ENCODE peak calls at places on chromosomes 7 and 10, in four cellular contexts. One of them, this sample, is unnamed. For H3K36me3, the result is how much of the 10 kb centered on the place peaks cover.

GRCh38 chr7:81501220-81501619 is 268.6 kb downstream of the HGF start:
- DNase-seq in uterus: no peak
- DNase-seq in psoas muscle: no peak
- DNase-seq in spleen: no peak
- DNase-seq in this sample: no peak

GRCh38 chr7:111561659-111561908 is 708 bp downstream of the IMMP2L start:
- DNase-seq in uterus: no peak
- DNase-seq in psoas muscle: no peak
- DNase-seq in spleen: no peak
- DNase-seq in this sample: no peak

GRCh38 chr10:86178401-86179142 is 188.0 kb downstream of the GRID1 start:
- DNase-seq in uterus: no peak
- DNase-seq in psoas muscle: no peak
- DNase-seq in spleen: peak
- DNase-seq in this sample: no peak

GRCh38 chr10:14971867-14972448 is 12.8 kb downstream of the MEIG1 start:
- DNase-seq in uterus: no peak
- DNase-seq in psoas muscle: peak
- DNase-seq in spleen: no peak
- DNase-seq in this sample: no peak

GRCh38 chr10:79142522-79143309 is 74.0 kb downstream of the ZMIZ1 start:
- DNase-seq in uterus: no peak
- DNase-seq in psoas muscle: no peak
- DNase-seq in spleen: peak
- DNase-seq in this sample: no peak

GRCh38 chr7:4131043-4131442 is 551.1 kb upstream of the FOXK1 start:
- DNase-seq in uterus: no peak
- DNase-seq in psoas muscle: no peak
- DNase-seq in spleen: peak
- DNase-seq in this sample: no peak

GRCh38 chr7:30082686-30083085 is 52.1 kb upstream of the MTURN start:
- DNase-seq in uterus: no peak
- DNase-seq in psoas muscle: no peak
- DNase-seq in spleen: no peak
- DNase-seq in this sample: no peak

GRCh38 chr10:73886625-73887024 is 12.3 kb upstream of the CAMK2G start:
- DNase-seq in uterus: no peak
- DNase-seq in psoas muscle: no peak
- DNase-seq in spleen: no peak
- DNase-seq in this sample: no peak

GRCh38 chr10:31004611-31005193 is 27.0 kb downstream of the ZNF438 start:
- DNase-seq in uterus: no peak
- DNase-seq in psoas muscle: no peak
- DNase-seq in spleen: no peak
- DNase-seq in this sample: peak

GRCh38 chr7:142380064-142380463 is 122.2 kb upstream of the PRSS58 start:
- DNase-seq in uterus: no peak
- DNase-seq in psoas muscle: no peak
- DNase-seq in spleen: no peak
- DNase-seq in this sample: no peak

GRCh38 chr10:114815751-114816150 is 5.8 kb upstream of the FHIP2A start:
- DNase-seq in uterus: no peak
- DNase-seq in psoas muscle: no peak
- DNase-seq in spleen: no peak
- DNase-seq in this sample: no peak

GRCh38 chr7:48096273-48096672 is 7.2 kb downstream of the UPP1 start:
- DNase-seq in uterus: no peak
- DNase-seq in psoas muscle: no peak
- DNase-seq in spleen: peak
- DNase-seq in this sample: no peak

GRCh38 chr10:103780242-103781149 is 74.9 kb downstream of the SH3PXD2A start:
- DNase-seq in uterus: no peak
- DNase-seq in psoas muscle: no peak
- DNase-seq in spleen: no peak
- DNase-seq in this sample: no peak

GRCh38 chr10:26798298-26798697 is 62.5 kb downstream of the ABI1 start:
- DNase-seq in uterus: no peak
- DNase-seq in psoas muscle: no peak
- DNase-seq in spleen: no peak
- DNase-seq in this sample: no peak

DNA sequence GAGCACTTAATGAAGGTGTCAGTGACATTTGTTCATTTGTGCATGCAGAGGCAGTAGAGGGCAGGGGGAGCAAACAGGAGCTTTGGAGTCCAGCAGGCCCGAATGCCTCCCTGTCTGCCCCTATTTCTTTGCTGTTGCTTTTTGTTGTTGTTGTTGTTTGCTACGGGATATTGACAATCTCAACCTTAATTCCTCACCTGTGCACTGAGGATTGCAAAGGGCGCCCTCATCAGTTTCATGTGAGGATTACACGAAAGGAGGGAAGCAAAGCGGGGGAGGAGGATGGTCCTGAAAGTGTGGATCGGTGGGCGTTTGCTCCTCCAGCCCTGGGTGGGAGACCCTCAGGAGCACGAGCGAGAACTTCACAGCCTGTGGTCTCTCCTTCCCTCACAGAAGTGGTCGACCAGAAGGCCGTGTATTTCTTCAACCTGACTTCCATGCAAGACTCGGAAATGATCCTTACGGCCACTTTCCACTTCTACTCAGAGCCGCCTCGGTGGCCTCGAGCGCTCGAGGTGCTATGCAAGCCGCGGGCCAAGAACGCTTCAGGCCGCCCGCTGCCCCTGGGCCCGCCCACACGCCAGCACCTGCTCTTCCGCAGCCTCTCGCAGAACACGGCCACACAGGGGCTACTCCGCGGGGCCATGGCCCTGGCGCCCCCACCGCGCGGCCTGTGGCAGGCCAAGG is 9.5 kb downstream of the GDF10 start:
- DNase-seq in uterus: no peak
- DNase-seq in psoas muscle: no peak
- DNase-seq in spleen: no peak
- DNase-seq in this sample: no peak
- TF ChIP-seq CTCF in uterus: no peak
- TF ChIP-seq CTCF in psoas muscle: no peak
- TF ChIP-seq CTCF in spleen: no peak
- TF ChIP-seq CTCF in this sample: peak

DNA sequence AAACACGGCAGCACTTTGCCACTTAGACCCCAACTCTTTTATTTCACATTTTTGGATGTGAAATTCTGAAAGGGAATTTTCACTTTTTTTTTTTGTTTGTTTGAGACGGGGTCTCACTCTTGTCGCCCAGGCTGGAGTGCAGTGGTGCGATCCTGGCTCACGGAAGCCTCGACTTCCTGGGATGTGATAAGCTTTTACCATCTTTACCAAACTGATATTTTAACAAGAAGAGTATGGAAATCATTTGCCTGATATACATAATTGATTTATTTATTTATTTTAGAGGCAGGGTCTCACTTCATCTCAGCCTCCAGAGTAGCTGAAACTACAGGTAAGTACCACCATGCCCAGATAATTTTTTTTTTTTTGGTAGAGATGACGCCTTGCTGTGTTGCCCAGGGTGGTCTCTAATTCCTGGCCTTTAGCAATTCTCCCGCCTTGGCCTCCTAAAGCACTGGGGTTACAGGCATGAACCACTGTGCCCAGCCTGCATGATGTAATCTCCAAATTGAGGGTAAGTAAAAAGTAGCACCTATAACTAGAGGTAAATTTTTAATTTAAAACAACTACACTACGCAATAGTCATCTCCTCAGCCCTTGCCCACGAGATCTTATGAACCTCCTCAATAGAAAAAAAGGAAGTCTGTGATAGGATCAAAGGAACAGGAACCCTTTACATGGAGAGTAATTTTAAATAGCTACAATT is 180.7 kb upstream of the KLF14 start:
- DNase-seq in uterus: no peak
- DNase-seq in psoas muscle: no peak
- DNase-seq in spleen: no peak
- DNase-seq in this sample: no peak
- H3K4me3 ChIP-seq in uterus: no peak
- H3K4me3 ChIP-seq in psoas muscle: peak
- H3K4me3 ChIP-seq in spleen: no peak
- H3K4me3 ChIP-seq in this sample: no peak

DNA sequence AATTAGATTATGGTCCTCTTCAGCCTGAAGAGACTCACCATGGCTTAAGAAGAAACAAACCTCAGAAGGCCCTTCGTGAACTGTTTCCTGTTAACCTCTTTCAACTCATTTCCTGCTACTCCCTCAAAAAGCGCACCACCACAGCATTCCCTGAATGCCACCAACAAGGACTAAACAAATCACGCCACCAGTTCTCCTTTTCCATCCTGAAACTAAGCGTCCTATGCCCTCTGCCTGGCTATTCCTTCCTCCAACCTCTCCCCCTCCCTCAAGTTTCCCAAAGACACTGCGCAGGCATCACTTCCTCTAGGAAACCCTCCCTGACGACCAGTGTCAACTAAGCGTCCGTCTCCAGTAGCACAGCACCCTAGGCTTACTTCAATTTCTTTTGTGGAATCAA is 12.0 kb downstream of the YWHAG start:
- DNase-seq in uterus: no peak
- DNase-seq in psoas muscle: no peak
- DNase-seq in spleen: no peak
- DNase-seq in this sample: no peak
- H3K36me3 ChIP-seq in uterus: under half
- H3K36me3 ChIP-seq in psoas muscle: under half
- H3K36me3 ChIP-seq in spleen: half or more
- H3K36me3 ChIP-seq in this sample: under half

DNA sequence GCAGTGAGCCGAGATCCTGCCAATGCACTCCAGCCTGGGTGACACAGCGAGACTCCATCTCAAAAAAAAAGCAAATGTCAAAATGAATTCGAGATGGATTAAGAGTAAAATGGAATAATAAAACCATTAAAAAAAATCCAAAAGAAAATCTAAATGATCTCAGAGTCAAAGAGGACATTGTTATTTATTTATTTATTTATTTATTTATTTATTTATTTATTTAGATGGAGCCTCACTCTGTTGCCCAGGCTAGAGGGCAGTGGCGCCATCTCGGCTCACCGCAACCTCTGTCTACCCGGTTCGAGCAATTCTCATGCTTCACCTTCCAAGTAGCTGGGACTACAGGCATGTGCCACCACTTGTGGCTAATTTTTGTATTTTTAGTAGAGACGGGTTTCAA is 349.2 kb downstream of the ANKRD30A start:
- DNase-seq in uterus: no peak
- DNase-seq in psoas muscle: no peak
- DNase-seq in spleen: no peak
- DNase-seq in this sample: no peak
- TF ChIP-seq CTCF in uterus: no peak
- TF ChIP-seq CTCF in psoas muscle: no peak
- TF ChIP-seq CTCF in spleen: no peak
- TF ChIP-seq CTCF in this sample: no peak